ENCODE peak calls at places on chromosomes 2 and 18, in six cellular contexts. X, Z, C, W, R and G are unnamed samples.

GRCh38 chr18:13159579-13159978 is 59.0 kb upstream of the LDLRAD4 start:
- DNase-seq in C (peak; percentile 60), W (peak; percentile 76), X (peak; percentile 27), R (no peak), Z (no peak), G (peak; percentile 77)

GRCh38 chr2:130749078-130749477 is 6.3 kb upstream of the AMER3 start:
- DNase-seq in R (no peak), Z (no peak), C (no peak), W (no peak), X (no peak), G (no peak)

GRCh38 chr18:9413586-9413985 is 61.7 kb upstream of the RALBP1 start:
- DNase-seq in X (no peak), W (peak; percentile 84), C (no peak), Z (no peak), R (no peak), G (no peak)

GRCh38 chr2:152710713-152711112 is 6.5 kb downstream of the PRPF40A start:
- DNase-seq in X (no peak), Z (no peak), W (no peak), R (no peak), C (no peak), G (no peak)

GRCh38 chr2:46146866-46147502 is 150.2 kb upstream of the EPAS1 start:
- DNase-seq in C (no peak), Z (no peak), R (no peak), X (no peak), W (no peak), G (no peak)

GRCh38 chr2:224882291-224883171 is 159.7 kb downstream of the DOCK10 start:
- DNase-seq in X (no peak), R (no peak), C (no peak), Z (no peak), W (peak; percentile 93), G (no peak)

GRCh38 chr2:23760746-23761145 is 166.2 kb downstream of the ATAD2B start:
- DNase-seq in C (no peak), R (no peak), X (no peak), W (peak; percentile 79), Z (no peak), G (no peak)

GRCh38 chr2:152525277-152525838 is 190.4 kb downstream of the FMNL2 start:
- DNase-seq in X (no peak), C (no peak), W (peak; percentile 74), Z (peak; percentile 73), R (no peak), G (no peak)

GRCh38 chr2:189545424-189545823 is 35.2 kb downstream of the SLC40A1 start:
- DNase-seq in R (no peak), X (no peak), Z (no peak), C (no peak), W (no peak), G (no peak)

GRCh38 chr2:161327582-161327981 is 19.4 kb downstream of the PSMD14 start:
- DNase-seq in Z (no peak), X (no peak), W (no peak), C (no peak), R (no peak), G (no peak)

GRCh38 chr2:168920504-168921157 is 19.5 kb downstream of the G6PC2 start:
- DNase-seq in Z (no peak), C (peak; percentile 62), W (peak; percentile 36), R (no peak), X (no peak), G (peak; percentile 37)

GRCh38 chr18:55927831-55928230 is 339.8 kb upstream of the TCF4 start:
- DNase-seq in C (no peak), Z (no peak), X (no peak), R (no peak), W (peak; percentile 73), G (no peak)

GRCh38 chr2:100321881-100322820 is at the start of gene LONRF2:
- DNase-seq in X (peak; percentile 15), R (no peak), Z (peak; percentile 81), W (no peak), C (peak; percentile 18), G (peak; percentile 36)

GRCh38 chr2:23939054-23939436 is 1.2 kb upstream of the UBXN2A start:
- DNase-seq in R (no peak), C (no peak), X (no peak), W (no peak), Z (no peak), G (no peak)

GRCh38 chr2:173747037-173747436 is 218.1 kb downstream of the SP3 start:
- DNase-seq in R (no peak), W (no peak), X (no peak), C (no peak), Z (no peak), G (no peak)

GRCh38 chr2:48531141-48531648 is 1.2 kb downstream of the STON1 start:
- DNase-seq in X (no peak), R (no peak), Z (no peak), W (peak; percentile 91), C (peak; percentile 15), G (no peak)

GRCh38 chr18:48548404-48548771 is 9.6 kb downstream of the CTIF start:
- DNase-seq in Z (peak; percentile 51), W (no peak), C (no peak), X (no peak), R (no peak), G (no peak)

GRCh38 chr18:50008306-50008705 is 186.6 kb downstream of the MYO5B start:
- DNase-seq in C (no peak), Z (no peak), X (no peak), W (no peak), R (no peak), G (no peak)

GRCh38 chr2:96967436-96967835 is 18.9 kb downstream of the FAM178B start:
- DNase-seq in X (no peak), W (no peak), Z (no peak), C (no peak), R (no peak), G (no peak)

GRCh38 chr18:53261241-53261640 is 921.2 kb downstream of the DCC start:
- DNase-seq in Z (no peak), X (no peak), C (no peak), W (no peak), R (no peak), G (no peak)

GRCh38 chr18:13235326-13235937 is 16.9 kb downstream of the LDLRAD4 start:
- DNase-seq in C (no peak), X (no peak), R (no peak), W (peak; percentile 11), Z (no peak), G (no peak)

GRCh38 chr2:151401149-151401548 is 8.6 kb upstream of the RIF1 start:
- DNase-seq in C (no peak), W (no peak), R (no peak), X (no peak), Z (no peak), G (no peak)